ENCODE peak calls at places on chromosomes 16 and 17, in eight cellular contexts. I, A, N, Z, T, S, R and W are unnamed samples. For H3K4me1, the result is how much of the 10 kb centered on the place peaks cover.

GRCh38 chr16:68273459-68273858 is 9.1 kb downstream of the SLC7A6 start:
- DNase-seq in S (no peak), Z (no peak), A (no peak), R (no peak), N (no peak), I (no peak), T (no peak), W (no peak)

GRCh38 chr17:43784628-43785101 is 4.4 kb downstream of the CFAP97D1 start:
- DNase-seq in T (peak), R (no peak), Z (no peak), A (no peak), S (no peak), I (no peak), N (no peak), W (no peak)

GRCh38 chr17:50944054-50944901 is 78.1 kb upstream of the TOB1 start:
- DNase-seq in S (peak), Z (peak), N (peak), T (peak), A (peak), I (peak), R (peak), W (peak)

GRCh38 chr17:17044846-17045561 is 2.7 kb downstream of the MPRIP start:
- DNase-seq in T (peak), I (peak), A (no peak), N (no peak), S (no peak), Z (peak), R (peak), W (no peak)

GRCh38 chr17:56798916-56799315 is 34.8 kb downstream of the C17orf67 start:
- DNase-seq in R (no peak), Z (peak), N (no peak), I (peak), S (no peak), T (peak), A (no peak), W (no peak)

GRCh38 chr17:4006165-4006589 is 41.9 kb upstream of the ATP2A3 start:
- DNase-seq in I (no peak), A (peak), R (peak), T (no peak), N (peak), S (no peak), Z (no peak), W (no peak)

GRCh38 chr16:66924527-66925321 is 611 bp downstream of the RRAD start:
- DNase-seq in R (peak), S (no peak), I (no peak), T (no peak), Z (peak), A (peak), N (peak), W (no peak)

GRCh38 chr17:16214190-16215001 is 938 bp downstream of the NCOR1 start:
- DNase-seq in R (no peak), I (no peak), A (no peak), N (no peak), S (no peak), Z (no peak), T (no peak), W (no peak)

GRCh38 chr17:72121164-72122001 is 563 bp downstream of the SOX9 start:
- DNase-seq in R (peak), T (peak), S (peak), N (peak), A (peak), Z (peak), I (peak), W (peak)

GRCh38 chr17:68792042-68792685 is 163.0 kb downstream of the ABCA8 start:
- DNase-seq in R (no peak), Z (no peak), S (no peak), I (peak), T (peak), A (no peak), N (no peak), W (no peak)

GRCh38 chr17:68792873-68793272 is 162.3 kb downstream of the ABCA8 start:
- DNase-seq in A (no peak), Z (no peak), T (no peak), S (no peak), I (no peak), N (no peak), R (no peak), W (no peak)

GRCh38 chr17:68790481-68790880 is 164.7 kb downstream of the ABCA8 start:
- DNase-seq in I (no peak), T (peak), Z (no peak), S (no peak), A (no peak), R (no peak), N (no peak), W (no peak)

GRCh38 chr17:68790931-68791330 is 164.3 kb downstream of the ABCA8 start:
- DNase-seq in Z (no peak), S (no peak), A (no peak), N (no peak), I (no peak), R (no peak), T (peak), W (peak)

DNA sequence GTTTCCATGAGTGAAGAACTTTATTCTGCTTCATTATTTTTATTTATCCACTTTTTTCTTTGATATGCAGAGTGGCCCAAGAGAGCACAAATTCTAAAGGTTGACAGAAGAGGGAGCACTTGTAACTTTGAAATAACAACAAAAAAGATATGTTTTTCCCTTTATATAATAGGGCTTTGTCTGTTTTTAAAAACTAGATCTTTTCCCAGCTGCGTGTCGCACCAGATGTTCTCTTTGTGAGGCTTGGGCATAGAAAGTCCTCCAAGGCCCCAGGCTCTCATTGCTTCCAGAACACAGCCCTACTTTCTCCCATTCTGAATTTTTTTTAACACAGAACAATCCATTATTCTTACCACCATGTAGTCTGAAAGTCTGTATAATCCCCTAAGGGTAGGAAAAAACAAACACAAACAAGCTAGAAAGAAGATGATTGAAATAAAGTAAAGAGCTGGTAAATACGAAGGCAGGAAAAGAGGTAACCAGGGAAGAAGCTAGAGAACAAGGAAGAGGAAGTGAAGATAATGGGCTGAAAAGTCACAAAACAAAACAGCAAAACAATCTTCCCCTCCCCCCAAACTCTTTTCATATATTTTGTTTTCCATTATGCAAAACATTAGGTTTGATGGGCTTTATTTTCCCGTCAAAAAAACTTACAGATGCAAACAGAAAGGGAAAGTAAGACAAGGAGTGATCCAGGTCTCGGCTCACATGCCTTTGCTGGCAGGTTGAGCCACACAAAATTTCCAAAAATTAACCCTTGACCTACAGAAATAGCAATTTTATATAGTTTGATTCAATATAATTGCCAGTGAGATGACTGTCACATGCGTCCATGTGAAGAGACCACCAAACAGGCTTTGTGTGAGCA is 160.3 kb downstream of the ABCA8 start:
- DNase-seq in T (peak), R (no peak), A (no peak), I (peak), Z (no peak), S (no peak), N (no peak), W (no peak)
- TF ChIP-seq CTCF in T (peak), R (peak), A (no peak), I (peak), Z (peak), S (peak), N (peak), W (peak)

GRCh38 chr17:57986841-57987581 is 1.0 kb downstream of the VEZF1 start:
- DNase-seq in R (peak), A (peak), Z (peak), S (peak), T (peak), N (peak), I (peak), W (peak)
- H3K4me1 ChIP-seq in R (half or more), A (under half), Z (under half), S (half or more), T (half or more), N (under half), I (under half), W (under half)

DNA sequence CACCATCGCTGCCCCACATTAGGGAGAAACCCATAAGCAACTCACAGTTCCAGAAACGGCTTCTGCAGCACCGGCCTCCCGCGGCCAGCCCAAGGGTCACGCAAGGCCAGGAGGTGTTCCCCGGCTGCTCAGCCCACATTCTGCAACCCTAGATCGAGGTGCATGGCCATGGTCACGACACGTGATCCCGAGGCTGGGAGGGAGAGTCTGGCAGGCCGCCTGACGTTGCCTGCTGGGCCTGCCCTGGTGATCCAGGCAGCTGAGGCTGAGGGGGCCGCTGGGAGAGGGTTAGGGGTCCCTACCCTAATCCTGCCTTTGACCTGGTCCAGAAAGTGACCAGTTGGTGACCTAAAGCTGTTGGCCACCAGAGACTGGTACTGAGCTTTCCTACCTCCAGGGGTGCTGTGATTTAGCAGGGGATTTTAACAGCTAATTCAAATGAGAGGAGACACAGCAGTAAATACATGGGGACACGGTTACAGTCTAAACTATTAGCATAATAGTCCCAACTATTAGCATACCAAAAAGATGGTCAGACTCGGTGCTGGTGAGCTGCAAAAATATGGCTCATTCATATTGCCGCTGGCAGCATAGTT is 97.4 kb upstream of the CIBAR2 start:
- DNase-seq in Z (no peak), T (no peak), S (peak), R (no peak), N (peak), I (no peak), A (peak), W (peak)
- TF ChIP-seq CTCF in Z (peak), T (no peak), S (no peak), R (no peak), N (no peak), I (no peak), A (no peak), W (no peak)

DNA sequence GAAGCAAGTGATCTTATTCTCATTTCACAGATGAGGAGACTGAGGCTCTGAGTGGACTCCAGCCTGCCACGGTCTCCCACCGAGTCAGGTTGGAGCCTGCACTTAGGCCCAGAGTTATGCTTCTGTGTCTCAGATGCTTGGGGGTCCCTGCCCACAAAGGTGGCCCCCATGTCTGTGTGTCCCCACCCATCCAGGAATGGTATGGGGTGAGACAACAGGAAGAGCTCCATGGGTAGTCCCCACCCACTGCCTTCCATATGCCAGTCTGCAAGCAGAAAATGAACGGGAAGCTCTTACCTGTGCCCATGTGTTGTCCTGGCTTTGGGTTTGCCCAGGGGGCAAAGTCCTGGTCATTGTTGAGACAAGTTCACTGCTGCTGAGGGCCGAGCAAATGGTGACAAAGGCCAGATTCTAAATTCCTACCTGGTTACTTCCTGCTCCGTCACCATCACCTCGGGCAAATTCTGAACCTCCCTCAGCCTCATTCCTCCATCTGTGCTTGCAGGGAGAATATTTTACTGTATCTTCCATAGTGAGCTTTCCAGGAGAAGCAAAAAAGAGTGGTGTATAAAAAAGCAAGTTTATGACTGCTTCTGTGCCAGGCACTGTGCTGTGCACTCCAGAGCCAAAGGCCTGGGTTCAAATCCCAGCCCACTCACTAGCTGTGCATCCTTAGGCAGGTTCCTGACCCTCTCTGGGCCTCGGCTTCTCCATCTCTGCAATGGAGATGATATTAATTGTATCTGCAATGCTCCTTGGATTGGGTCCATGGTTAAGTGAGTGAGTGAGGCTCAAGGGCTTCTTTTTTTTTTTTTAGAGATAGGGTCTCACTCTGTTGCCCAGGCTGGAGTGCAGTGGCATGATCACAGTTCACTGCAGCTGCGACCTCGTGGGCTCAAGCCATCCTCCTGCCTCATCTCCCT is 9.3 kb downstream of the IL4R start:
- DNase-seq in T (no peak), S (peak), A (no peak), Z (peak), N (no peak), R (no peak), I (no peak), W (peak)
- H3K4me1 ChIP-seq in T (under half), S (half or more), A (half or more), Z (under half), N (under half), R (half or more), I (under half), W (under half)

DNA sequence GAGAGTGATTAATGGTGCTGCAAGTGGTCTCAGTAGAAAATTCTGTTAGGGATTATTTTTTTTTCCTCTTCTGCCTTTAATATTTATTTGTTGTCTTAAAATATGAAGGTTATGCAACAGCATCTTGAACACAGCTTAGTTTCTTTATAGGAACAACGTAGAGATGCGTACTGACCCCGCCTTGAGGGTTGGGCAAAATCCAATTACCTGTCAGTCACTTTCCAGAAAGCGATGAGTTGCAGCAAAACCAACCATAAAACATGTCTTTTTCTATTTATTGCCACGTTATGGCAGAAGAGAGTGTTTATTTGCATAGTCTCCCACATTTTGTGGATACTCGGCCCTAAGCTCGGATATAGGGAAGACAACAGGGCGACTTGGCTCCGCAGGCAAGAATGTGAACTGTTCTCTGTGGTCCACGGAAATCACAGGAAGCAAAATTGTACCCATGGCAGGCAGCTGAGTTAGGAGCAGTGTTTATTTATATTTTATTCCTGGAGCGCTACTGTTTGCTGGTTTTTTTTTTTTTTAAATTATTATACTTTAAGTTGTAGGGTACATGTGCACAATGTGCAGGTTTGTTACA is 44.3 kb upstream of the CACNG5 start:
- DNase-seq in T (peak), S (no peak), N (no peak), I (no peak), Z (peak), R (no peak), A (no peak), W (no peak)
- TF ChIP-seq CTCF in T (no peak), S (no peak), N (no peak), I (no peak), Z (peak), R (no peak), A (no peak), W (no peak)

DNA sequence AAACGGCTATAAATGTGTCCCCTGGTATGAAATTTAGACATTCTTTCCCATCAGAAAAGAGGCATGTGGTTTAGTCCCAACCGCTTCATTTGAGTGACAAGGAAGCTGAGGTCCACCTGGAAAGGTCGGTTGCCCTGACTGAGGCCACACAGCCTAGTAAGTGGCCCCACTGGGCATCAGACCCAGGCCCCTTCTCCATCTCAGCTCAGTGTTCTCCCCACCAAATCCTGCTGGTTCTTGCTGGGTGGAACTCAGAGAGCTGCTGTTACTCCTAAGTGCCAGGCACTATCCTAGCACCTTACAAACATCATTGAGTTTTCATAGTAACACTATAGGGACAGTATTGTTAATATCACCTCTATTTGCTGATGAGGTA is 153.5 kb downstream of the SOCS1 start:
- DNase-seq in N (no peak), T (no peak), A (no peak), I (no peak), R (no peak), Z (no peak), S (no peak), W (no peak)
- H3K4me1 ChIP-seq in N (under half), T (under half), A (under half), I (under half), R (under half), Z (under half), S (under half), W (under half)